ENCODE peak calls at places on chromosomes 11 and 22, in four cellular contexts. X, Y, B and W are unnamed samples.
A peak's percentile ranks its signal among the peaks of the same experiment; 100 is the strongest.

GRCh38 chr22:29320546-29320945 is 5.0 kb upstream of the RASL10A start:
- DNase-seq in X (no peak), Y (no peak), B (no peak), W (no peak)

GRCh38 chr11:1517117-1518005 is 30.8 kb upstream of the MOB2 start:
- DNase-seq in X (no peak), Y (no peak), B (no peak), W (no peak)

GRCh38 chr11:119248750-119249670 is 42.9 kb downstream of the CBL start:
- DNase-seq in X (peak; percentile 53), Y (no peak), B (no peak), W (no peak)

GRCh38 chr11:74749127-74749964 is 697 bp downstream of the RNF169 start:
- DNase-seq in X (peak; percentile 55), Y (peak; percentile 73), B (no peak), W (peak; percentile 51)

GRCh38 chr11:46504817-46505613 is 88.8 kb downstream of the AMBRA1 start:
- DNase-seq in X (peak; percentile 36), Y (no peak), B (no peak), W (no peak)

GRCh38 chr11:61075891-61076290 is 26.4 kb upstream of the CD5 start:
- DNase-seq in X (no peak), Y (peak; percentile 61), B (no peak), W (peak; percentile 93)

GRCh38 chr11:3890806-3891205 is 35.3 kb downstream of the STIM1 start:
- DNase-seq in X (no peak), Y (no peak), B (no peak), W (no peak)

GRCh38 chr11:111001091-111001430 is 244.5 kb upstream of the POU2AF2 start:
- DNase-seq in X (no peak), Y (no peak), B (no peak), W (no peak)

GRCh38 chr11:118046051-118046963 is 30.6 kb upstream of the TMPRSS4 start:
- DNase-seq in X (no peak), Y (no peak), B (no peak), W (no peak)

GRCh38 chr11:18749681-18750319 is 23.8 kb upstream of the IGSF22 start:
- DNase-seq in X (no peak), Y (peak; percentile 50), B (peak; percentile 54), W (peak; percentile 48)

GRCh38 chr11:125394306-125394705 is 101.8 kb downstream of the FEZ1 start:
- DNase-seq in X (no peak), Y (no peak), B (no peak), W (no peak)

GRCh38 chr11:47553417-47553746 is 450 bp upstream of the CELF1 start:
- DNase-seq in X (no peak), Y (no peak), B (no peak), W (no peak)

GRCh38 chr11:1082728-1083620 is 8.3 kb downstream of the MUC2 start:
- DNase-seq in X (no peak), Y (no peak), B (no peak), W (no peak)

GRCh38 chr22:31676700-31677099 is 14.7 kb upstream of the PISD start:
- DNase-seq in X (peak; percentile 75), Y (peak; percentile 94), B (peak; percentile 75), W (peak; percentile 96)

GRCh38 chr11:44306469-44307244 is 3.3 kb downstream of the ALX4 start:
- DNase-seq in X (no peak), Y (no peak), B (no peak), W (no peak)

GRCh38 chr11:122253541-122254317 is 137.7 kb upstream of the BLID start:
- DNase-seq in X (no peak), Y (peak; percentile 12), B (no peak), W (no peak)

GRCh38 chr22:18115844-18116480 is 5.4 kb downstream of the TUBA8 start:
- DNase-seq in X (no peak), Y (no peak), B (no peak), W (no peak)
- H3K4me2 ChIP-seq in X (no peak overlapping the region), Y (no peak overlapping the region), B (no peak overlapping the region), W (no peak overlapping the region)

GRCh38 chr11:34855754-34856095 is 60.5 kb downstream of the APIP start:
- DNase-seq in X (no peak), Y (no peak), B (no peak), W (no peak)
- TF ChIP-seq CTCF in X (no peak), Y (no peak), B (no peak), W (no peak)

DNA sequence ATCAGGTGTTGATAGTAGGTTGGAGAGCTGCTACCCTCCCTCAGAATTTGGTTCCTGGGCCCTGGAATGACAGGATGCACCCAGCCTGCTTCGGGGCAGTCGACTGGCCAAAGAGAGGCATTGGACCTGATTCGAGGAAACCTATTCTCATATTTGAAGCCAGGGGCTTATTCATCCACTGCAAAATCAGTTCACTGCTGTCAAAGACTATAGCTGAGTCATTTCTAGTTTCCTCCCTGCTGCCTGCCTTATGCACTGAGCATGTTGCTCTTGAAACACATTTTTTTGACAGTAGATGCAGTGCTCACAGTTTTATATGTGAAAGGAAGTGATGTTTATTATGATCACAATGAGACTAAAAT is 565.4 kb downstream of the ETS1 start:
- DNase-seq in X (no peak), Y (no peak), B (no peak), W (no peak)
- H3K36me3 ChIP-seq in X (no peaks in the 10 kb centered on the region), Y (no peaks in the 10 kb centered on the region), B (no peaks in the 10 kb centered on the region), W (no peaks in the 10 kb centered on the region)

GRCh38 chr22:20260071-20260722 is 7.9 kb downstream of the RTN4R start:
- DNase-seq in X (no peak), Y (no peak), B (no peak), W (no peak)

GRCh38 chr22:20256562-20257473 is 11.3 kb downstream of the RTN4R start:
- DNase-seq in X (no peak), Y (no peak), B (no peak), W (no peak)

GRCh38 chr22:20259336-20259705 is 8.8 kb downstream of the RTN4R start:
- DNase-seq in X (no peak), Y (no peak), B (no peak), W (no peak)

GRCh38 chr22:20257474-20258299 is 10.4 kb downstream of the RTN4R start:
- DNase-seq in X (no peak), Y (no peak), B (no peak), W (no peak)

GRCh38 chr22:20258584-20259335 is 9.4 kb downstream of the RTN4R start:
- DNase-seq in X (no peak), Y (no peak), B (no peak), W (no peak)
- H3K4me2 ChIP-seq in X (no peak overlapping the region), Y (no peak overlapping the region), B (no peak overlapping the region), W (no peak overlapping the region)

DNA sequence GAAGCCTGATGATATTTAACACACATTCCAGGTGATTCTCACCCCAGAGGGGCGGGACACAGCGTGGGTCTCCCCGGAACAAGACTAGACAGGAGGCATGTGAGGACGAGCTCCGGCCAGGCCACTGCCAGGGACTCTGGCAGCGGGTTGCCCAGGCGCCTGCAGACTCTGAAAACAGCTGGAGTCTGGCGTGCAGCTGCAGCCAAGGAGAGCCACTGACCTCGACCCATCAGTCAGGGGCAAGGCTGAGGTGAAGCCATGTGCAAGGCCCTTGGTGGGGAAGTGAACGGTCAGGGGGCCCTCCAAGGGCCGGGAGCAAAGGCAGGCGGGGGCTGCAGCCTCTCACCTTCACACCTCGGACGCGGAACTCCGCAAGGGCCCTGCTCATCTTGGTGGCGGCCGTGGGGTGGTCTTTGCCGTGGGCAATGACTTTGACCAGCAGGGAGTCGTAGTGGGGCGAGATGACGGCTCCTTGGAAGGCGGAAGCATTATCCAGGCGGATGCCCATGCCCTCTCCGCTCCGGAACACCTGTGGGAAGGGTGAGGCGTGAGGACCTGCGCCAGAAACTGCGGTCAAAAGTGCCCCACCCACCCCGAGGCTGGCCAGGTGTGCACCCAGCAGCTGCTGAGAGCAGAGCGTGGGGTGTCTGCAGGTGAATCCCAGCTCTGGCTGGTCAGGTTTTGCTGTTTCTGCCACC is 6.7 kb downstream of the LRFN4 start:
- DNase-seq in X (peak; percentile 36), Y (no peak), B (no peak), W (no peak)
- TF ChIP-seq CTCF in X (no peak), Y (no peak), B (no peak), W (no peak)

DNA sequence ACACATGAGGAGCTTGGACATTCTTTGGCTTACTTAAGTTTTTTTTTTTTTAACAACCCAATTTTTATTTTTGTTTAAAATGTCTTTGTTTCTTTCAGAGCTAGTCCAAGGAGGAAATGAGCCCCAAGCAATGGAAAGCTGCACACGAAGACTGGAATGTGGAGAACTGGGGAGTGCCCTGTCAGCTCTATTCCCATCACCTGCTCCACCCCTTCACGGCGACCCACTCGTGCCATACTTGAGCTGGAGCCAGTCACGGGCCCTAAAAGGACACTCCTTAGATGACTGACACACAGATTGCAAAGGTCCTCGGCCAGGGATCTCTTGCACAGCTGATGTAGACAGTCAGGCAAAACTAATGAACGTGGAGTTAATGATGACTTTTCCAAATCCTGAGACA is 10.6 kb upstream of the SLC25A18 start:
- DNase-seq in X (no peak), Y (no peak), B (no peak), W (no peak)
- H3K36me3 ChIP-seq in X (no peaks in the 10 kb centered on the region), Y (no peaks in the 10 kb centered on the region), B (no peaks in the 10 kb centered on the region), W (no peaks in the 10 kb centered on the region)

DNA sequence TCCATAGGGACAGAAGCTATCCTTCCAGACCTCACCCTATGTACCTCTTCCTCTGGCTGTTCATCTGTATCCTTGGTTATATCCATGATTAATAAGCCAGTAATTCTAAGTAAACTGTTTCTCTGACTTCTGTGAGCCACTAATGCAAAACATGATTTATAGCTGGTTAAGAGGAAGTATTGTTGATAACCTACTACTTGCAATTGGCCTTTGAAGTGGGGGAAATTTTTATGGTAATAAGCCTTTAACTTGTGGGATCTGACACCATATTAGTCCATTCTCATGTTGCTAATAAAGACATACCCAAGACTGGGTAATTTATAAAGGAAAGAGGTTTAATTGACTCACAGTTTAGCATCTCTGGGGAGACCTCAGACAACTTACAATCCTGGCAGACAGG is 21.9 kb downstream of the CASP12 start:
- DNase-seq in X (no peak), Y (no peak), B (no peak), W (no peak)
- H3K4me2 ChIP-seq in X (peak overlapping the region; percentile 77), Y (no peak overlapping the region), B (no peak overlapping the region), W (no peak overlapping the region)

GRCh38 chr11:13462928-13463778 is at the start of gene BTBD10:
- DNase-seq in X (peak; percentile 97), Y (peak; percentile 98), B (peak; percentile 62), W (peak; percentile 84)
- TF ChIP-seq CTCF in X (no peak), Y (no peak), B (no peak), W (no peak)